ENCODE peak calls at places on chromosomes 5 and 9, in seven cellular contexts. G is colonic mucosa, A is prostate gland, M is mammary epithelial cell, P is endodermal cell, H is HCT116, Z is IMR-90. L is an unnamed sample.

GRCh38 chr9:92764381-92764987 is at the start of gene BICD2:
- DNase-seq in G (no peak), A (no peak), H (no peak), Z (no peak), M (no peak), P (peak), L (no peak)

GRCh38 chr5:146877178-146877681 is 1.3 kb downstream of the PPP2R2B start:
- DNase-seq in P (peak), M (no peak), G (no peak), A (no peak), Z (no peak), H (no peak), L (no peak)

GRCh38 chr9:37943329-37944265 is 39.7 kb upstream of the SLC25A51 start:
- DNase-seq in M (peak), A (peak), P (no peak), Z (peak), G (no peak), H (peak), L (no peak)

GRCh38 chr5:61280205-61280604 is 51.9 kb upstream of the ZSWIM6 start:
- DNase-seq in P (no peak), Z (peak), G (no peak), H (peak), M (peak), A (no peak), L (peak)

GRCh38 chr5:40834391-40834848 is 602 bp downstream of the RPL37 start:
- DNase-seq in H (no peak), A (no peak), Z (peak), G (peak), M (no peak), P (no peak), L (no peak)

GRCh38 chr9:131923766-131924165 is 155.9 kb downstream of the MED27 start:
- DNase-seq in M (no peak), P (no peak), Z (peak), A (no peak), H (no peak), G (no peak), L (no peak)

GRCh38 chr5:63878788-63879187 is 83.5 kb downstream of the HTR1A start:
- DNase-seq in Z (no peak), M (no peak), G (no peak), H (no peak), A (no peak), P (peak), L (no peak)

GRCh38 chr9:94945191-94946144 is 219.0 kb downstream of the AOPEP start:
- DNase-seq in A (no peak), G (no peak), P (peak), Z (peak), H (no peak), M (peak), L (no peak)

GRCh38 chr9:72978724-72979123 is 25.9 kb upstream of the ALDH1A1 start:
- DNase-seq in M (peak), Z (no peak), G (no peak), A (peak), P (no peak), H (no peak), L (no peak)

GRCh38 chr9:122040573-122041242 is 52.4 kb downstream of the TTLL11 start:
- DNase-seq in P (no peak), M (no peak), G (no peak), Z (no peak), H (no peak), A (no peak), L (no peak)

GRCh38 chr5:99000878-99001277 is 72.1 kb upstream of the CHD1 start:
- DNase-seq in M (peak), H (no peak), G (no peak), P (no peak), A (no peak), Z (peak), L (no peak)

GRCh38 chr9:127967151-127967809 is 13.5 kb downstream of the EEIG1 start:
- DNase-seq in Z (no peak), G (no peak), P (no peak), M (no peak), A (no peak), H (no peak), L (no peak)

GRCh38 chr5:133943475-133943817 is 25.0 kb downstream of the C5orf15 start:
- DNase-seq in P (peak), H (no peak), M (no peak), Z (no peak), A (no peak), G (no peak), L (no peak)

GRCh38 chr5:79318935-79319614 is 83.1 kb downstream of the JMY start:
- DNase-seq in G (no peak), M (peak), P (no peak), H (peak), A (no peak), Z (peak), L (no peak)

GRCh38 chr5:34915856-34916192 is 313 bp downstream of the BRIX1 start:
- DNase-seq in M (no peak), G (no peak), A (no peak), Z (no peak), H (no peak), P (no peak), L (no peak)

GRCh38 chr9:34994429-34995287 is 5.1 kb downstream of the DNAJB5 start:
- DNase-seq in G (peak), H (peak), Z (peak), A (peak), M (peak), P (peak), L (no peak)

GRCh38 chr9:107778666-107779065 is 289.1 kb upstream of the KLF4 start:
- DNase-seq in M (no peak), P (no peak), Z (no peak), G (no peak), H (no peak), A (no peak), L (no peak)

GRCh38 chr5:110346893-110347358 is 379.5 kb downstream of the TMEM232 start:
- DNase-seq in G (no peak), A (no peak), H (no peak), P (no peak), Z (no peak), M (no peak), L (no peak)

GRCh38 chr5:176466245-176466871 is 18.2 kb downstream of the FAF2 start:
- DNase-seq in P (peak), H (no peak), M (peak), A (no peak), G (no peak), Z (peak), L (no peak)

GRCh38 chr9:128713941-128714573 is 9.9 kb downstream of the ZDHHC12 start:
- DNase-seq in Z (no peak), M (no peak), H (no peak), P (peak), G (no peak), A (no peak), L (no peak)

DNA sequence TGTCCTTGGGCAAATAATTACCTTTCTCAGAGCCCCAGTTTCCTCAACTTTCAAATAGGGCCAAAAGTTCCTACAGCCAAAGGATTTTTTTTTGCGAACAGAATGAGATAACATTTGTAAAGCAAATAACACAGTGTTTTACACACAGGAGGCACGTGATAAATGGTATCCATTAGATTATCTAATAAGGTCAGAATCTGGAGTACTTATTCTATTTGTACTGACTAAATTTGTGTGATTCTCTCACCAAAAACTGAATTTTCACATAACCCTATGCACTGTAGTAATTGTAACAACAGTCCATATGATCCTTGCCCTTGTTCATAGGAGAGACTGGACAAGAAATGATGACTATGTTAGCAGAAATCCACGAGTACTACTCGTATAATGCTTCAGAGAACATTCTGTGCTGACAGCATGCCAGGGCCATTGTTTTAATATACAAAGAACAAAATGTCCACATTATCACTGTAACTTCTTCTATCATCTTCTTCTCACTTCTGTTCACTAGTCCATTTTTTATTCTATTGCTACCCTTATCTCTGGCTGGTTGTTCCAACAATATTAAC is 13.9 kb upstream of the FEM1C start:
- DNase-seq in M (no peak), H (no peak), Z (peak), P (no peak), G (no peak), A (peak), L (no peak)
- H3K27ac ChIP-seq in M (no peak), H (no peak), Z (no peak), P (no peak), G (no peak), A (peak), L (no peak)

DNA sequence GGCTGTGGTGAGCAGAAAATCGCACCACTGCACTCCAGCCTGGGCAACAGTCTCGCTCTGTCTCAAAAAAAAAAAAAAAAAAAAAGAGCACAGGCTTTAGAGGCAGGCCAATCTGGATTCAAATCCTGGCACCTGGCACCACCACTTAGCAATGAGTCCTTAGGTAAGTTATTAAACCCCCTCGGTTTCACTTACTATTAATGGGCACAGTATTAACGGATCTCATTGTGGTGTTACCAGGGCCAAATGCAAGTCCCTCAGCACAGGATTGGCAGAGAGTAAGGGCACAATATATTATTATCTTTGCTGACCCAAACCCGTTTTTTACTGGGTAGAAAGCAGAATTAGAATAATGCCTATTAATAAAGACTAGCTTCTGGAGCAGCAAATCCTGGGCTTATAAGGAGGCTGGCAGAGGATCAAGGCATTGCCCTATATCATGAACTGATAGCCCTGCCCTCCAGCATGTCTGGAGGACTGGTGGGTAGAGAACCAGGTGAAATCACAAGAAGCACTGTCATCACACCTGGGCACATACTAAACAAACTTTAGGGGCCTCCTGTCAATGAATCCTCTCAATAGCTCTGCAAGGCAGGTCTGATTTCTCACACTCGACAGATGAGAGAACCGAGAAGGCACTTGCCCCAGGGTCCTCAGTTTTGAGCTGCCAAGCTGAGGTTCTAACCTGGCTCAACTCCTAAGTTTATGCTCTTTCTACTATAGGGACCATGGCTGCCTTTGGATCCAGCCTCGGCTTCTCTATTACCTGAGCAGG is 17.7 kb downstream of the PCDHGC5 start:
- DNase-seq in Z (no peak), G (no peak), H (no peak), A (no peak), M (no peak), P (no peak), L (no peak)
- H3K27ac ChIP-seq in Z (peak), G (no peak), H (no peak), A (peak), M (no peak), P (peak), L (no peak)

DNA sequence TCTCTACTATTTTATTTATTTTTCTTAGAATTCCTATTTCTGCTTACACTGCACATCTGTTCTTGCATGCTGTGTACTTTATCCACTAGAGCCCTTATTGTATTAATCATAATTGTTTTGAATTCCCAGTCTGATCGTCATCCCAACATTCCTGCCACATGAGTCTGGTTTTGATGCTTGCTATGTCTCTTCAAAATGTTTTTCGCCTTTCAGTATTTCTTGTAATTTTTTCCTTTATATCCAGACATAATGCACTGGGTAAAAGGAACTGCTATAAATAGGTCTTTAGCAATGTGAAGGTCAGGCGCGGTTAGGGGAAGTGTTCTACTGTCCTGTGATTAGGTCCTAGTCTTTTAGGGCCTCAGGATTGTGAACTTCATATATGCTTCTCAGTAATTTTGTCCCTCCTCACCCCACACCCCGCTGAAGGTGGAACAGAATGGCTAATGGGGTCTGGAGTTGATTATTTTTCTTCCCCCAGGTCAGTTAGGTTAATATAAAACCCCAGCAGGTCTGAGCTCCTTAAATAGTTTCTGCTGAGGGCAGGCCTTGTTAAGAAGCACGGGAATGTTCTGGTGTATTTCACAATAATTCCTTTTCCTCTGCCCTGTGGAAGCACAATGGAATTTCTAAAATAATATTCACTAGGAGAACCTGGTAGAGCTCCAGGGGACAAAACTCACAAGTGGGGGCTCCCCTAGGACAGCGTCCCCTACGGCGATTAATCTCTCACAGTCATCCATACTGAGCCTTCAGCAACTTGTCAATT is 146.6 kb upstream of the TUT7 start:
- DNase-seq in A (no peak), G (no peak), M (peak), P (no peak), Z (peak), H (no peak), L (peak)
- H3K27ac ChIP-seq in A (no peak), G (no peak), M (peak), P (no peak), Z (peak), H (no peak), L (peak)

GRCh38 chr5:56045469-56045868 is 50.7 kb upstream of the IL6ST start:
- DNase-seq in H (no peak), P (no peak), G (no peak), Z (no peak), A (no peak), M (no peak), L (no peak)
- H3K27ac ChIP-seq in H (no peak), P (no peak), G (no peak), Z (no peak), A (no peak), M (no peak), L (no peak)

GRCh38 chr9:89657765-89658164 is 53.0 kb downstream of the GADD45G start:
- DNase-seq in P (peak), H (no peak), M (no peak), G (no peak), A (no peak), Z (no peak), L (no peak)

GRCh38 chr9:89658401-89658800 is 53.6 kb downstream of the GADD45G start:
- DNase-seq in M (no peak), P (no peak), A (no peak), H (no peak), Z (no peak), G (no peak), L (no peak)

GRCh38 chr9:89660286-89660685 is 55.5 kb downstream of the GADD45G start:
- DNase-seq in P (peak), H (no peak), A (no peak), Z (no peak), G (no peak), M (no peak), L (no peak)

GRCh38 chr9:89659473-89660256 is 54.9 kb downstream of the GADD45G start:
- DNase-seq in Z (no peak), G (no peak), A (no peak), M (no peak), H (no peak), P (peak), L (no peak)

DNA sequence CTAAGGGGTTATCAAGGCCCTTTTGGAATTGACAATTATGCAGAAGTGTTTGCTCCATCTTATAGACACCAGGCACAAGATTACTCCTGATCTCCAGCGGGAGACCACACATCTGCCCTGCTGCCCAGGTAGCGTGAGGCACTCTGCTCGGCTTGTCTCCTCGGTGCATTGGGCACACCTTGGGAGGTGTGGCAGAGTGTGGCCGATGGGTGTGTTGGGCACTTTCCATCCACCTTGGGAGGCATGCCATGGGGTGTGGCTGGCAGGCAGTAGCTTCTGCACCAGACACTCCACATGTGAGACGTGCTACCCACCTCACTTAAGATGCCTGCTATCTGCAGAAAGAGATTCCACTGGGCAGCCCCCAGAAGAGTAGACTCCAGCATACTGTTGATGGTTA is 54.1 kb downstream of the GADD45G start:
- DNase-seq in G (peak), M (no peak), H (no peak), A (no peak), P (no peak), Z (no peak), L (no peak)
- H3K27ac ChIP-seq in G (no peak), M (no peak), H (no peak), A (no peak), P (no peak), Z (no peak), L (no peak)

GRCh38 chr5:150641826-150642566 is 1.5 kb downstream of the SYNPO start:
- DNase-seq in P (no peak), A (no peak), M (no peak), Z (no peak), G (no peak), H (no peak), L (no peak)

GRCh38 chr5:150639317-150639738 is 1.1 kb upstream of the SYNPO start:
- DNase-seq in P (no peak), A (no peak), H (no peak), Z (no peak), M (no peak), G (no peak), L (no peak)

GRCh38 chr5:150639751-150640150 is 709 bp upstream of the SYNPO start:
- DNase-seq in H (no peak), G (no peak), M (no peak), A (no peak), Z (no peak), P (no peak), L (no peak)

GRCh38 chr5:150641006-150641570 is 628 bp downstream of the SYNPO start:
- DNase-seq in Z (peak), H (no peak), P (no peak), M (no peak), G (no peak), A (no peak), L (no peak)

DNA sequence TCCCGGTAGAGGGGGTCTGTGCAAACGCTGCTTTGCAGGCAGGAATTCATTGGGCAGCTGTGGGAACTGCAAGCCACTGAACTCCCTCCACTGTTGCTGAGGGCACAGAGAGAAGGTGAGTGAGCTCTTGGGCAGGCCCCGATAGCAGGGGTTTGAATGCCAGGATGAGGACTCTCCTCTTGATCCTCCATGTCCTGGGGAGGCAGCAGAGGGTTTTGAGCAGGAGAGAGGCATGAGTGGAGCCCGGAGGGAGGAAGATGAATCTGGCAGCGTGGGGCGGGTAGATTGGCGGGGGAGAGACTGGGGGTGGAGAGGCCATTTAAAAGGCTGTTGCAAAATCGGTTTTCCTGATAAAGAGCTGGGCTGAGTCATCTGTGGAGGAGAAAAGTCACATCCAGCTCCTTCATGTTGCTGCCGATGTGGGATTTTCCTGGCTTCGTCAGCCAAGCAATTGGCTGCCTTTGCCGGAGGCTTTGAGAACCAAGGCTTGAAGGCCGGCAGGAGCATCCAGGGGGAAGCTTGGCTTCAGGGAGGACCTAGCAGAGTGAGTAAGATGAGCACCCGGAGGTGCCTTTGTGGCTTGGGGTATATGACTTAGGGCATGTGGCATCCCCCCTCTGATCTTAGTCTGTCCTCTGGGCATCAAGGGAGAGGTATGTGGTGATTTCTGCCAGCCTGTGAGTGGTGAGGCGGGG is at the start of gene SYNPO:
- DNase-seq in M (peak), A (peak), G (peak), P (no peak), H (no peak), Z (peak), L (peak)
- H3K27ac ChIP-seq in M (peak), A (peak), G (peak), P (no peak), H (no peak), Z (peak), L (peak)